ENCODE peak calls at places on chromosomes 6 and 20, in four cellular contexts. I, J, W and M are unnamed samples.
A peak's percentile ranks its signal among the peaks of the same experiment; 100 is the strongest.

GRCh38 chr6:43335469-43335868 is 26.8 kb upstream of the CRIP3 start:
- DNase-seq in W (no peak), I (no peak), J (no peak), M (no peak)

GRCh38 chr6:36727491-36728021 is 29.9 kb downstream of the RAB44 start:
- DNase-seq in J (no peak), W (no peak), I (no peak), M (no peak)

GRCh38 chr20:1345030-1345755 is 16.3 kb upstream of the SDCBP2 start:
- DNase-seq in J (no peak), W (no peak), I (no peak), M (no peak)

GRCh38 chr20:40571625-40572024 is 117.4 kb downstream of the MAFB start:
- DNase-seq in I (no peak), J (no peak), W (no peak), M (no peak)

GRCh38 chr6:48069280-48069679 is 41.7 kb downstream of the PTCHD4 start:
- DNase-seq in J (no peak), I (no peak), W (no peak), M (no peak)

GRCh38 chr6:108874470-108875160 is 26.4 kb downstream of the ARMC2 start:
- DNase-seq in W (peak; percentile 76), J (no peak), I (peak; percentile 65), M (no peak)

GRCh38 chr6:139029470-139030210 is 1.1 kb downstream of the ABRACL start:
- DNase-seq in I (peak; percentile 68), W (peak; percentile 65), J (no peak), M (peak; percentile 82)

GRCh38 chr6:25691885-25692284 is 39.9 kb downstream of the SCGN start:
- DNase-seq in W (no peak), J (no peak), I (no peak), M (no peak)

GRCh38 chr6:170238741-170239565 is 51.9 kb downstream of the DLL1 start:
- DNase-seq in W (no peak), J (no peak), I (no peak), M (no peak)

GRCh38 chr6:56437171-56437900 is 190.0 kb upstream of the COL21A1 start:
- DNase-seq in I (no peak), W (peak; percentile 44), J (no peak), M (no peak)

GRCh38 chr6:44606976-44607375 is 219.5 kb downstream of the CDC5L start:
- DNase-seq in I (no peak), J (no peak), W (no peak), M (no peak)

GRCh38 chr6:37799263-37799644 is 20.3 kb upstream of the ZFAND3 start:
- DNase-seq in J (no peak), I (no peak), W (no peak), M (no peak)